ENCODE peak calls at places on chromosomes 12 and 14, in seven cellular contexts. L is endothelial cell; W is NCI-H146; Q is left cardiac atrium; D is CD8-positive, alpha-beta memory T cell; J is islet precursor cell; Y is NCI-H1694 treated with DMSO at 0.1 percent for 48 hours. T is an unnamed sample.

GRCh38 chr12:109734219-109735000 is 20.8 kb downstream of the FAM222A start:
- DNase-seq in L (peak; percentile 68), W (peak; percentile 66), Q (no peak), D (peak; percentile 12), J (peak; percentile 81), Y (peak; percentile 45), T (no peak)

GRCh38 chr12:13534645-13535398 is 338.3 kb downstream of the EMP1 start:
- DNase-seq in L (peak; percentile 95), W (peak; percentile 43), Q (peak; percentile 64), D (no peak), J (peak; percentile 95), Y (peak; percentile 84), T (peak; percentile 9)

GRCh38 chr12:52020539-52021336 is 14.0 kb downstream of the TAMALIN start:
- DNase-seq in L (peak; percentile 82), W (peak; percentile 81), Q (peak; percentile 61), D (peak; percentile 73), J (peak; percentile 93), Y (peak; percentile 58), T (no peak)

GRCh38 chr14:29262979-29263378 is 496.4 kb downstream of the FOXG1 start:
- DNase-seq in L (no peak), W (no peak), Q (no peak), D (no peak), J (no peak), Y (no peak), T (no peak)

GRCh38 chr14:68781161-68782021 is 11.5 kb downstream of the ZFP36L1 start:
- DNase-seq in L (no peak), W (no peak), Q (no peak), D (peak; percentile 87), J (peak; percentile 41), Y (no peak), T (no peak)

GRCh38 chr14:94344389-94344788 is 21.3 kb upstream of the SERPINA6 start:
- DNase-seq in L (no peak), W (no peak), Q (no peak), D (no peak), J (no peak), Y (no peak), T (no peak)

GRCh38 chr12:53145383-53145782 is 35.1 kb upstream of the ZNF740 start:
- DNase-seq in L (no peak), W (no peak), Q (no peak), D (no peak), J (no peak), Y (no peak), T (no peak)

GRCh38 chr14:54709444-54709843 is 142.5 kb downstream of the SAMD4A start:
- DNase-seq in L (no peak), W (no peak), Q (no peak), D (no peak), J (no peak), Y (no peak), T (no peak)

GRCh38 chr12:4421590-4422031 is 24.0 kb downstream of the FGF6 start:
- DNase-seq in L (peak; percentile 46), W (peak; percentile 53), Q (no peak), D (no peak), J (peak; percentile 51), Y (peak; percentile 47), T (no peak)

GRCh38 chr14:92384461-92385133 is 61.6 kb downstream of the SLC24A4 start:
- DNase-seq in L (no peak), W (no peak), Q (no peak), D (no peak), J (no peak), Y (no peak), T (no peak)

GRCh38 chr12:109560867-109561710 is 12.2 kb downstream of the MMAB start:
- DNase-seq in L (no peak), W (no peak), Q (no peak), D (no peak), J (no peak), Y (no peak), T (no peak)

GRCh38 chr12:45547822-45548221 is 181.7 kb upstream of the ARID2 start:
- DNase-seq in L (no peak), W (no peak), Q (no peak), D (no peak), J (no peak), Y (no peak), T (no peak)

GRCh38 chr14:106459971-106460730 is 933.8 kb downstream of the TMEM121 start:
- DNase-seq in L (no peak), W (peak; percentile 56), Q (no peak), D (peak; percentile 55), J (no peak), Y (peak; percentile 52), T (no peak)

GRCh38 chr14:93832665-93833064 is 44.4 kb upstream of the PRIMA1 start:
- DNase-seq in L (no peak), W (no peak), Q (peak; percentile 42), D (no peak), J (no peak), Y (peak; percentile 98), T (peak; percentile 77)

GRCh38 chr14:50875359-50876090 is 3.7 kb downstream of the ABHD12B start:
- DNase-seq in L (no peak), W (peak; percentile 32), Q (no peak), D (peak; percentile 72), J (peak; percentile 76), Y (no peak), T (no peak)

GRCh38 chr12:72270246-72270645 is 1.9 kb upstream of the TRHDE start:
- DNase-seq in L (no peak), W (no peak), Q (no peak), D (no peak), J (no peak), Y (no peak), T (no peak)

GRCh38 chr12:100481021-100481420 is 7.4 kb downstream of the NR1H4 start:
- DNase-seq in L (no peak), W (no peak), Q (no peak), D (no peak), J (no peak), Y (no peak), T (no peak)

GRCh38 chr12:76032043-76032981 is 736 bp upstream of the PHLDA1 start:
- DNase-seq in L (peak; percentile 39), W (no peak), Q (peak; percentile 68), D (peak; percentile 60), J (peak; percentile 86), Y (no peak), T (no peak)

GRCh38 chr14:20657216-20658211 is 16.0 kb upstream of the OR6S1 start:
- DNase-seq in L (peak; percentile 19), W (peak; percentile 20), Q (no peak), D (no peak), J (peak; percentile 88), Y (no peak), T (no peak)